ENCODE peak calls at places on chromosomes 11 and 22, in five cellular contexts. T, N, L, U and Q are unnamed samples.

GRCh38 chr11:133907841-133908241 is 48.9 kb downstream of the IGSF9B start:
- DNase-seq in N (no peak), L (no peak), T (no peak), U (no peak), Q (no peak)

GRCh38 chr11:121237686-121238658 is 54.6 kb upstream of the SC5D start:
- DNase-seq in T (no peak), U (no peak), L (peak; percentile 59), N (no peak), Q (no peak)

GRCh38 chr22:22487869-22488597 is 20.5 kb downstream of the ZNF280B start:
- DNase-seq in L (no peak), T (no peak), U (no peak), N (no peak), Q (no peak)

GRCh38 chr11:115764172-115764571 is 260.0 kb upstream of the CADM1 start:
- DNase-seq in N (no peak), L (no peak), U (no peak), T (no peak), Q (no peak)

GRCh38 chr11:74371269-74372039 is 26.8 kb downstream of the PGM2L1 start:
- DNase-seq in L (no peak), U (no peak), T (no peak), N (no peak), Q (peak; percentile 20)

GRCh38 chr11:96330511-96330859 is 12.5 kb downstream of the MAML2 start:
- DNase-seq in N (no peak), U (no peak), T (no peak), L (no peak), Q (no peak)

GRCh38 chr22:37734402-37734700 is 37.5 kb downstream of the TRIOBP start:
- DNase-seq in T (no peak), U (no peak), L (no peak), N (no peak), Q (no peak)

GRCh38 chr22:27748355-27749168 is 53.0 kb downstream of the MN1 start:
- DNase-seq in U (no peak), N (peak; percentile 74), T (no peak), L (no peak), Q (no peak)

GRCh38 chr11:126999366-126999765 is 1.2 kb downstream of the KIRREL3 start:
- DNase-seq in N (no peak), L (no peak), T (no peak), U (no peak), Q (no peak)

GRCh38 chr11:94845622-94846021 is 77.5 kb downstream of the AMOTL1 start:
- DNase-seq in N (no peak), T (no peak), L (no peak), U (peak; percentile 48), Q (no peak)

GRCh38 chr11:118338637-118339061 is 3.9 kb downstream of the CD3D start:
- DNase-seq in T (peak; percentile 66), U (peak; percentile 68), L (no peak), N (peak; percentile 9), Q (no peak)

GRCh38 chr22:29267462-29267857 is 321 bp downstream of the RHBDD3 start:
- DNase-seq in L (no peak), T (no peak), U (no peak), N (no peak), Q (no peak)

GRCh38 chr22:29265929-29266328 is 1.9 kb downstream of the RHBDD3 start:
- DNase-seq in U (no peak), L (no peak), N (no peak), T (no peak), Q (no peak)

GRCh38 chr22:29265306-29265705 is 2.5 kb downstream of the RHBDD3 start:
- DNase-seq in T (no peak), N (no peak), L (no peak), U (no peak), Q (no peak)

GRCh38 chr22:29267858-29268510 is at the start of the genes EWSR1 and RHBDD3:
- DNase-seq in U (peak; percentile 91), N (peak; percentile 95), T (peak; percentile 81), L (peak; percentile 70), Q (peak; percentile 70)

GRCh38 chr22:29266564-29267461 is 968 bp downstream of the RHBDD3 start:
- DNase-seq in T (no peak), U (no peak), L (no peak), N (peak; percentile 17), Q (no peak)
- TF ChIP-seq JUNB in T (no peak), U (no peak), L (no peak), N (no peak), Q (no peak)

GRCh38 chr11:65793625-65794400 is 7.0 kb downstream of the OVOL1 start:
- DNase-seq in U (no peak), N (no peak), T (no peak), L (no peak), Q (no peak)
- TF ChIP-seq JUNB in U (no peak), N (no peak), T (no peak), L (no peak), Q (no peak)

GRCh38 chr22:50726643-50727340 is 11.2 kb upstream of the ACR start:
- DNase-seq in U (peak; percentile 21), L (no peak), T (peak; percentile 19), N (peak; percentile 51), Q (no peak)
- TF ChIP-seq JUNB in U (no peak), L (no peak), T (no peak), N (no peak), Q (no peak)

GRCh38 chr22:20495861-20496681 is 476 bp upstream of the KLHL22 start:
- DNase-seq in L (peak; percentile 44), U (peak; percentile 76), T (peak; percentile 100), N (peak; percentile 97), Q (peak; percentile 86)

GRCh38 chr22:20497426-20497825 is 1.8 kb upstream of the KLHL22 start:
- DNase-seq in U (no peak), T (no peak), N (no peak), L (no peak), Q (no peak)

GRCh38 chr22:20503816-20504215 is 3.6 kb upstream of the MED15 start:
- DNase-seq in T (no peak), U (no peak), N (no peak), L (no peak), Q (no peak)

GRCh38 chr22:20498913-20499312 is 3.3 kb upstream of the KLHL22 start:
- DNase-seq in T (no peak), L (no peak), N (no peak), U (no peak), Q (no peak)

DNA sequence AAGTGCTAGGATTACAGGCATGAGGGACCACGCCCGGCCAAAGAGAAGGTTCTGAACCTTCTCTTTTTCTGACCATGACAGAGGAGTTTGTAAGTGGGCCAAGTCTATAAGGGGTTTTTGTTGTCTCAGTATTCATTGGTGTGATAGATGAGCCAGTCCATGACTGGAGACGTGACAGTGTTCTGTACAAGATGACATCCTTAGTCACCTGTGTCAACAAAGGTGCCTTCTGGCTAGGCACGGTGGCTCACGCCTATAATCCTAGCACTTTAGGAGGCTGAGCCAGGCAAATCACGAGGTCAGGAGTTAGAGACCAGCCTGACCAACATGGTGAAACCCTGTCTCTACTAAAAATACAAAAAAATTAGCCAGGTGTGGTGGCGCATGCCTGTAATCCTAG is 4.2 kb upstream of the KLHL22 start:
- DNase-seq in U (no peak), N (no peak), L (no peak), T (no peak), Q (no peak)
- TF ChIP-seq JUNB in U (no peak), N (no peak), L (no peak), T (no peak), Q (no peak)

GRCh38 chr22:43114958-43115357 is 4.4 kb downstream of the BIK start:
- DNase-seq in T (no peak), N (no peak), L (no peak), U (peak; percentile 24), Q (no peak)
- TF ChIP-seq JUNB in T (no peak), N (no peak), L (no peak), U (no peak), Q (no peak)